ENCODE peak calls at places on chromosome 9, in nine cellular contexts. One of them, this sample, is unnamed.

GRCh38 chr9:135130266-135130976 is 43.0 kb downstream of the OLFM1 start:
- DNase-seq in Peyer's patch: no peak
- DNase-seq in spleen: no peak
- DNase-seq in neural progenitor cell: no peak
- DNase-seq in H9: no peak
- DNase-seq in activated CD8-positive, alpha-beta T cell treated with anti-CD3 and anti-CD28 coated beads for 36 hours: peak
- DNase-seq in B cell: no peak
- DNase-seq in astrocyte of the spinal cord: no peak
- DNase-seq in Calu3: peak
- DNase-seq in this sample: no peak

GRCh38 chr9:4934976-4935672 is 49.9 kb upstream of the JAK2 start:
- DNase-seq in Calu3: no peak
- DNase-seq in astrocyte of the spinal cord: peak
- DNase-seq in activated CD8-positive, alpha-beta T cell treated with anti-CD3 and anti-CD28 coated beads for 36 hours: no peak
- DNase-seq in spleen: no peak
- DNase-seq in Peyer's patch: no peak
- DNase-seq in B cell: no peak
- DNase-seq in neural progenitor cell: peak
- DNase-seq in H9: no peak
- DNase-seq in this sample: no peak

GRCh38 chr9:89996717-89997116 is 391.9 kb downstream of the GADD45G start:
- DNase-seq in H9: no peak
- DNase-seq in B cell: no peak
- DNase-seq in activated CD8-positive, alpha-beta T cell treated with anti-CD3 and anti-CD28 coated beads for 36 hours: peak
- DNase-seq in Peyer's patch: peak
- DNase-seq in Calu3: peak
- DNase-seq in astrocyte of the spinal cord: no peak
- DNase-seq in spleen: no peak
- DNase-seq in neural progenitor cell: no peak
- DNase-seq in this sample: no peak

GRCh38 chr9:137427454-137428310 is 4.5 kb downstream of the NOXA1 start:
- DNase-seq in spleen: peak
- DNase-seq in activated CD8-positive, alpha-beta T cell treated with anti-CD3 and anti-CD28 coated beads for 36 hours: no peak
- DNase-seq in astrocyte of the spinal cord: no peak
- DNase-seq in Peyer's patch: no peak
- DNase-seq in H9: no peak
- DNase-seq in B cell: no peak
- DNase-seq in neural progenitor cell: no peak
- DNase-seq in Calu3: no peak
- DNase-seq in this sample: peak

GRCh38 chr9:109816490-109816889 is 36.5 kb downstream of the PALM2AKAP2 start:
- DNase-seq in neural progenitor cell: no peak
- DNase-seq in astrocyte of the spinal cord: peak
- DNase-seq in B cell: no peak
- DNase-seq in Peyer's patch: no peak
- DNase-seq in H9: no peak
- DNase-seq in activated CD8-positive, alpha-beta T cell treated with anti-CD3 and anti-CD28 coated beads for 36 hours: no peak
- DNase-seq in Calu3: peak
- DNase-seq in spleen: no peak
- DNase-seq in this sample: no peak

GRCh38 chr9:110641350-110641749 is 27.2 kb upstream of the MUSK start:
- DNase-seq in neural progenitor cell: no peak
- DNase-seq in Calu3: no peak
- DNase-seq in activated CD8-positive, alpha-beta T cell treated with anti-CD3 and anti-CD28 coated beads for 36 hours: no peak
- DNase-seq in spleen: no peak
- DNase-seq in Peyer's patch: no peak
- DNase-seq in H9: no peak
- DNase-seq in astrocyte of the spinal cord: no peak
- DNase-seq in B cell: no peak
- DNase-seq in this sample: no peak

GRCh38 chr9:121360975-121361374 is 9.1 kb downstream of the STOM start:
- DNase-seq in activated CD8-positive, alpha-beta T cell treated with anti-CD3 and anti-CD28 coated beads for 36 hours: no peak
- DNase-seq in H9: no peak
- DNase-seq in astrocyte of the spinal cord: peak
- DNase-seq in B cell: no peak
- DNase-seq in neural progenitor cell: no peak
- DNase-seq in Calu3: no peak
- DNase-seq in spleen: no peak
- DNase-seq in Peyer's patch: no peak
- DNase-seq in this sample: no peak

GRCh38 chr9:135718616-135719015 is 16.6 kb downstream of the KCNT1 start:
- DNase-seq in H9: no peak
- DNase-seq in Peyer's patch: no peak
- DNase-seq in spleen: peak
- DNase-seq in B cell: no peak
- DNase-seq in neural progenitor cell: no peak
- DNase-seq in Calu3: peak
- DNase-seq in activated CD8-positive, alpha-beta T cell treated with anti-CD3 and anti-CD28 coated beads for 36 hours: peak
- DNase-seq in astrocyte of the spinal cord: no peak
- DNase-seq in this sample: no peak

GRCh38 chr9:94982211-94982610 is 255.7 kb downstream of the AOPEP start:
- DNase-seq in spleen: no peak
- DNase-seq in B cell: no peak
- DNase-seq in H9: no peak
- DNase-seq in neural progenitor cell: no peak
- DNase-seq in activated CD8-positive, alpha-beta T cell treated with anti-CD3 and anti-CD28 coated beads for 36 hours: peak
- DNase-seq in Peyer's patch: no peak
- DNase-seq in Calu3: no peak
- DNase-seq in astrocyte of the spinal cord: no peak
- DNase-seq in this sample: no peak

GRCh38 chr9:6219981-6220380 is 4.4 kb downstream of the IL33 start:
- DNase-seq in B cell: no peak
- DNase-seq in spleen: no peak
- DNase-seq in Calu3: no peak
- DNase-seq in astrocyte of the spinal cord: no peak
- DNase-seq in Peyer's patch: no peak
- DNase-seq in neural progenitor cell: no peak
- DNase-seq in H9: no peak
- DNase-seq in activated CD8-positive, alpha-beta T cell treated with anti-CD3 and anti-CD28 coated beads for 36 hours: no peak
- DNase-seq in this sample: no peak

GRCh38 chr9:28692012-28692411 is 1118.7 kb upstream of the C9orf72 start:
- DNase-seq in activated CD8-positive, alpha-beta T cell treated with anti-CD3 and anti-CD28 coated beads for 36 hours: no peak
- DNase-seq in H9: no peak
- DNase-seq in neural progenitor cell: no peak
- DNase-seq in spleen: no peak
- DNase-seq in B cell: no peak
- DNase-seq in Calu3: no peak
- DNase-seq in Peyer's patch: no peak
- DNase-seq in astrocyte of the spinal cord: no peak
- DNase-seq in this sample: no peak

GRCh38 chr9:38334234-38334633 is 58.3 kb upstream of the ALDH1B1 start:
- DNase-seq in neural progenitor cell: peak
- DNase-seq in Peyer's patch: no peak
- DNase-seq in Calu3: no peak
- DNase-seq in spleen: no peak
- DNase-seq in astrocyte of the spinal cord: no peak
- DNase-seq in B cell: no peak
- DNase-seq in activated CD8-positive, alpha-beta T cell treated with anti-CD3 and anti-CD28 coated beads for 36 hours: no peak
- DNase-seq in H9: no peak
- DNase-seq in this sample: no peak

DNA sequence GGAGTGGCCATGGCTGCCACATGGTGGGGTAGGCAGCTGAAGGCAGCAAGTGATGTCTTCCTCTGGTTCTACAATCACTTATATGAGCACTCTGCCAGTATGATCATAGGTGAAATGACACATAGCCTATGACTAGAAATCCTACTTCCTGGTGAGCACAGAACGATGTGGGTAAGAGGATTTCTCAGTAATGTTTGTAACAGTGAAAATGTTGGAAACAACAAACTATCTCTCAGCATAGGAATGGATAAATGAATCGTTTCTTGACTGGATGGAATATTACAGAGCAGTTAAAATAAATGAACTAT is 187.0 kb upstream of the S1PR3 start:
- DNase-seq in astrocyte of the spinal cord: no peak
- DNase-seq in Calu3: no peak
- DNase-seq in neural progenitor cell: no peak
- DNase-seq in spleen: no peak
- DNase-seq in Peyer's patch: no peak
- DNase-seq in B cell: no peak
- DNase-seq in H9: no peak
- DNase-seq in activated CD8-positive, alpha-beta T cell treated with anti-CD3 and anti-CD28 coated beads for 36 hours: no peak
- DNase-seq in this sample: no peak
- TF ChIP-seq CTCF in astrocyte of the spinal cord: no peak
- TF ChIP-seq CTCF in Calu3: no peak
- TF ChIP-seq CTCF in neural progenitor cell: no peak
- TF ChIP-seq CTCF in spleen: no peak
- TF ChIP-seq CTCF in Peyer's patch: no peak
- TF ChIP-seq CTCF in B cell: no peak
- TF ChIP-seq CTCF in H9: no peak
- TF ChIP-seq CTCF in activated CD8-positive, alpha-beta T cell treated with anti-CD3 and anti-CD28 coated beads for 36 hours: no peak
- TF ChIP-seq CTCF in this sample: no peak

GRCh38 chr9:84929068-84929467 is 259.5 kb downstream of the NTRK2 start:
- DNase-seq in B cell: no peak
- DNase-seq in spleen: no peak
- DNase-seq in Calu3: no peak
- DNase-seq in astrocyte of the spinal cord: no peak
- DNase-seq in activated CD8-positive, alpha-beta T cell treated with anti-CD3 and anti-CD28 coated beads for 36 hours: no peak
- DNase-seq in neural progenitor cell: no peak
- DNase-seq in Peyer's patch: no peak
- DNase-seq in H9: no peak
- DNase-seq in this sample: no peak

GRCh38 chr9:84937086-84937670 is 267.6 kb downstream of the NTRK2 start:
- DNase-seq in neural progenitor cell: peak
- DNase-seq in Calu3: no peak
- DNase-seq in Peyer's patch: no peak
- DNase-seq in activated CD8-positive, alpha-beta T cell treated with anti-CD3 and anti-CD28 coated beads for 36 hours: no peak
- DNase-seq in spleen: no peak
- DNase-seq in H9: peak
- DNase-seq in B cell: no peak
- DNase-seq in astrocyte of the spinal cord: no peak
- DNase-seq in this sample: no peak

GRCh38 chr9:84935528-84936117 is 266.1 kb downstream of the NTRK2 start:
- DNase-seq in neural progenitor cell: no peak
- DNase-seq in Calu3: no peak
- DNase-seq in activated CD8-positive, alpha-beta T cell treated with anti-CD3 and anti-CD28 coated beads for 36 hours: no peak
- DNase-seq in astrocyte of the spinal cord: no peak
- DNase-seq in B cell: no peak
- DNase-seq in Peyer's patch: no peak
- DNase-seq in H9: no peak
- DNase-seq in spleen: no peak
- DNase-seq in this sample: no peak

GRCh38 chr9:84928419-84928818 is 258.9 kb downstream of the NTRK2 start:
- DNase-seq in neural progenitor cell: no peak
- DNase-seq in astrocyte of the spinal cord: no peak
- DNase-seq in Peyer's patch: peak
- DNase-seq in H9: no peak
- DNase-seq in spleen: no peak
- DNase-seq in B cell: no peak
- DNase-seq in activated CD8-positive, alpha-beta T cell treated with anti-CD3 and anti-CD28 coated beads for 36 hours: no peak
- DNase-seq in Calu3: no peak
- DNase-seq in this sample: no peak

GRCh38 chr9:84932915-84933527 is 263.5 kb downstream of the NTRK2 start:
- DNase-seq in activated CD8-positive, alpha-beta T cell treated with anti-CD3 and anti-CD28 coated beads for 36 hours: no peak
- DNase-seq in H9: peak
- DNase-seq in spleen: no peak
- DNase-seq in Calu3: no peak
- DNase-seq in neural progenitor cell: no peak
- DNase-seq in astrocyte of the spinal cord: peak
- DNase-seq in Peyer's patch: no peak
- DNase-seq in B cell: no peak
- DNase-seq in this sample: no peak
- TF ChIP-seq CTCF in activated CD8-positive, alpha-beta T cell treated with anti-CD3 and anti-CD28 coated beads for 36 hours: no peak
- TF ChIP-seq CTCF in H9: peak
- TF ChIP-seq CTCF in spleen: no peak
- TF ChIP-seq CTCF in Calu3: no peak
- TF ChIP-seq CTCF in neural progenitor cell: peak
- TF ChIP-seq CTCF in astrocyte of the spinal cord: no peak
- TF ChIP-seq CTCF in Peyer's patch: no peak
- TF ChIP-seq CTCF in B cell: no peak
- TF ChIP-seq CTCF in this sample: peak

DNA sequence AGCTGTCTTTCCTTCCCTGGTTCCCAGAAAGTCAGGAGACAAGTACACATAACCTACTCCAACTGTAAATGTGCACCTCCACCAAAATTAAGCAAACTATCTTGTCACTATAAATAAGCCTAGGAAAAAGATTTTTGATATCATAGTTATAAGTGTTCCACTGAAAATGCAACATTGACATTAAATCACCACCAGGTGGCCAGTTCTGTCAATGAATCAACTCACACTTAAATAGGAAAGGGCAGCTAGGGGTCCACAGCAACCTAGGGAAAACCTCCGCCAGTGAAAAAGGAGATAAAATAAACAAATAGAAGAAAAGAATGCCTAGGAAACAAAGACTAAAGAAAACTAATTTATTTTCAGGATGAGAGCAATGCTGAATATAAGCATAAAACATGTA is 243.0 kb upstream of the PTPRD start:
- DNase-seq in neural progenitor cell: peak
- DNase-seq in Peyer's patch: no peak
- DNase-seq in H9: no peak
- DNase-seq in spleen: no peak
- DNase-seq in activated CD8-positive, alpha-beta T cell treated with anti-CD3 and anti-CD28 coated beads for 36 hours: no peak
- DNase-seq in B cell: no peak
- DNase-seq in Calu3: no peak
- DNase-seq in astrocyte of the spinal cord: peak
- DNase-seq in this sample: no peak
- TF ChIP-seq CTCF in neural progenitor cell: peak
- TF ChIP-seq CTCF in Peyer's patch: no peak
- TF ChIP-seq CTCF in H9: peak
- TF ChIP-seq CTCF in spleen: no peak
- TF ChIP-seq CTCF in activated CD8-positive, alpha-beta T cell treated with anti-CD3 and anti-CD28 coated beads for 36 hours: no peak
- TF ChIP-seq CTCF in B cell: no peak
- TF ChIP-seq CTCF in Calu3: no peak
- TF ChIP-seq CTCF in astrocyte of the spinal cord: peak
- TF ChIP-seq CTCF in this sample: peak

GRCh38 chr9:82763631-82764030 is 299.3 kb downstream of the RASEF start:
- DNase-seq in activated CD8-positive, alpha-beta T cell treated with anti-CD3 and anti-CD28 coated beads for 36 hours: no peak
- DNase-seq in Peyer's patch: no peak
- DNase-seq in spleen: no peak
- DNase-seq in astrocyte of the spinal cord: no peak
- DNase-seq in B cell: peak
- DNase-seq in H9: no peak
- DNase-seq in Calu3: no peak
- DNase-seq in neural progenitor cell: peak
- DNase-seq in this sample: no peak
- TF ChIP-seq CTCF in activated CD8-positive, alpha-beta T cell treated with anti-CD3 and anti-CD28 coated beads for 36 hours: no peak
- TF ChIP-seq CTCF in Peyer's patch: no peak
- TF ChIP-seq CTCF in spleen: no peak
- TF ChIP-seq CTCF in astrocyte of the spinal cord: no peak
- TF ChIP-seq CTCF in B cell: no peak
- TF ChIP-seq CTCF in H9: peak
- TF ChIP-seq CTCF in Calu3: no peak
- TF ChIP-seq CTCF in neural progenitor cell: peak
- TF ChIP-seq CTCF in this sample: no peak

DNA sequence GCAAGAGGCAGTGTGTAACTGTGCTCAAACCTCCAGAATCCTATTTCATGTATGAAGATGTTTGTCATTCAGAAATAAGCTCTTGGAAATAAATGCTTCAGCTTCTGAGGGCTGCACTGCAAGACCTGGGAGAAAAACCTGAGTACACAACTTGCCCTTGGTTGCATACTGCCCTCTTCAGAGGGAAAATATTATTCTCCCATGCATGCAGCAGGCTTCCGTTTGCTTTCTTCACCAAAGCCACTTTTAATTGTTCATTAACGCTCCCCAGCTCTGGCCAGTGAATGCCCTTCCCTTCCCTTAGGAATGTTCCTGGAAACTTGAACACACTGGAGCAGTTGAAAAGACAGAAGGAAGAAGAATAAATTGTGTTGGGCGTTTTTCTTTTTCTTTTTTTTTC is 2.5 kb upstream of the WHRN start:
- DNase-seq in H9: no peak
- DNase-seq in activated CD8-positive, alpha-beta T cell treated with anti-CD3 and anti-CD28 coated beads for 36 hours: peak
- DNase-seq in Peyer's patch: no peak
- DNase-seq in astrocyte of the spinal cord: no peak
- DNase-seq in Calu3: peak
- DNase-seq in neural progenitor cell: peak
- DNase-seq in B cell: peak
- DNase-seq in spleen: no peak
- DNase-seq in this sample: no peak
- TF ChIP-seq CTCF in H9: peak
- TF ChIP-seq CTCF in activated CD8-positive, alpha-beta T cell treated with anti-CD3 and anti-CD28 coated beads for 36 hours: peak
- TF ChIP-seq CTCF in Peyer's patch: peak
- TF ChIP-seq CTCF in astrocyte of the spinal cord: peak
- TF ChIP-seq CTCF in Calu3: no peak
- TF ChIP-seq CTCF in neural progenitor cell: peak
- TF ChIP-seq CTCF in B cell: peak
- TF ChIP-seq CTCF in spleen: no peak
- TF ChIP-seq CTCF in this sample: peak

This sample was measured in kidney.